ENCODE peak calls at places on chromosomes 5 and 9, in six cellular contexts. One of them, this sample, is unnamed.

GRCh38 chr9:126498331-126498730 is 115.4 kb upstream of the LMX1B start:
- DNase-seq in colonic mucosa: no peak
- DNase-seq in osteoblast: no peak
- DNase-seq in MM.1S: no peak
- DNase-seq in endothelial cell of umbilical vein: no peak
- DNase-seq in right cardiac atrium: no peak
- DNase-seq in this sample: peak; percentile 31

GRCh38 chr5:65163698-65164097 is 318.0 kb downstream of the ADAMTS6 start:
- DNase-seq in colonic mucosa: no peak
- DNase-seq in osteoblast: peak; percentile 89
- DNase-seq in MM.1S: no peak
- DNase-seq in endothelial cell of umbilical vein: no peak
- DNase-seq in right cardiac atrium: no peak
- DNase-seq in this sample: no peak

GRCh38 chr5:168651654-168652053 is 72.5 kb upstream of the PANK3 start:
- DNase-seq in colonic mucosa: no peak
- DNase-seq in osteoblast: peak; percentile 94
- DNase-seq in MM.1S: no peak
- DNase-seq in endothelial cell of umbilical vein: no peak
- DNase-seq in right cardiac atrium: no peak
- DNase-seq in this sample: no peak

GRCh38 chr5:159052282-159053011 is 47.3 kb downstream of the EBF1 start:
- DNase-seq in colonic mucosa: no peak
- DNase-seq in osteoblast: no peak
- DNase-seq in MM.1S: no peak
- DNase-seq in endothelial cell of umbilical vein: no peak
- DNase-seq in right cardiac atrium: no peak
- DNase-seq in this sample: peak; percentile 60

GRCh38 chr5:56011835-56012234 is 17.1 kb upstream of the IL6ST start:
- DNase-seq in colonic mucosa: no peak
- DNase-seq in osteoblast: peak; percentile 92
- DNase-seq in MM.1S: no peak
- DNase-seq in endothelial cell of umbilical vein: peak; percentile 66
- DNase-seq in right cardiac atrium: no peak
- DNase-seq in this sample: no peak

GRCh38 chr9:133483611-133484010 is 4.7 kb upstream of the SLC2A6 start:
- DNase-seq in colonic mucosa: no peak
- DNase-seq in osteoblast: peak; percentile 57
- DNase-seq in MM.1S: no peak
- DNase-seq in endothelial cell of umbilical vein: no peak
- DNase-seq in right cardiac atrium: peak; percentile 17
- DNase-seq in this sample: no peak

GRCh38 chr9:79477955-79478751 is 93.6 kb upstream of the TLE4 start:
- DNase-seq in colonic mucosa: no peak
- DNase-seq in osteoblast: peak; percentile 56
- DNase-seq in MM.1S: no peak
- DNase-seq in endothelial cell of umbilical vein: peak; percentile 28
- DNase-seq in right cardiac atrium: no peak
- DNase-seq in this sample: no peak

GRCh38 chr9:93471135-93471534 is 17.8 kb upstream of the FAM120AOS start:
- DNase-seq in colonic mucosa: no peak
- DNase-seq in osteoblast: no peak
- DNase-seq in MM.1S: no peak
- DNase-seq in endothelial cell of umbilical vein: no peak
- DNase-seq in right cardiac atrium: no peak
- DNase-seq in this sample: no peak

GRCh38 chr9:108156270-108156998 is 666.9 kb upstream of the KLF4 start:
- DNase-seq in colonic mucosa: peak; percentile 48
- DNase-seq in osteoblast: peak; percentile 83
- DNase-seq in MM.1S: no peak
- DNase-seq in endothelial cell of umbilical vein: no peak
- DNase-seq in right cardiac atrium: no peak
- DNase-seq in this sample: no peak

GRCh38 chr5:67578011-67578410 is 381.4 kb upstream of the CD180 start:
- DNase-seq in colonic mucosa: no peak
- DNase-seq in osteoblast: no peak
- DNase-seq in MM.1S: no peak
- DNase-seq in endothelial cell of umbilical vein: no peak
- DNase-seq in right cardiac atrium: no peak
- DNase-seq in this sample: no peak

GRCh38 chr9:112166176-112167140 is 8.6 kb downstream of the SUSD1 start:
- DNase-seq in colonic mucosa: no peak
- DNase-seq in osteoblast: no peak
- DNase-seq in MM.1S: no peak
- DNase-seq in endothelial cell of umbilical vein: no peak
- DNase-seq in right cardiac atrium: peak; percentile 51
- DNase-seq in this sample: no peak

GRCh38 chr5:151267481-151268275 is 14.7 kb downstream of the GM2A start:
- DNase-seq in colonic mucosa: no peak
- DNase-seq in osteoblast: peak; percentile 27
- DNase-seq in MM.1S: no peak
- DNase-seq in endothelial cell of umbilical vein: no peak
- DNase-seq in right cardiac atrium: no peak
- DNase-seq in this sample: no peak

GRCh38 chr5:158494541-158494940 is 605.2 kb downstream of the EBF1 start:
- DNase-seq in colonic mucosa: no peak
- DNase-seq in osteoblast: no peak
- DNase-seq in MM.1S: no peak
- DNase-seq in endothelial cell of umbilical vein: no peak
- DNase-seq in right cardiac atrium: no peak
- DNase-seq in this sample: no peak

GRCh38 chr5:133653602-133653995 is 41.3 kb upstream of the FSTL4 start:
- DNase-seq in colonic mucosa: no peak
- DNase-seq in osteoblast: no peak
- DNase-seq in MM.1S: no peak
- DNase-seq in endothelial cell of umbilical vein: no peak
- DNase-seq in right cardiac atrium: no peak
- DNase-seq in this sample: no peak

GRCh38 chr5:118863345-118863744 is 125.0 kb downstream of the DTWD2 start:
- DNase-seq in colonic mucosa: no peak
- DNase-seq in osteoblast: peak; percentile 49
- DNase-seq in MM.1S: no peak
- DNase-seq in endothelial cell of umbilical vein: no peak
- DNase-seq in right cardiac atrium: no peak
- DNase-seq in this sample: no peak

GRCh38 chr5:150607991-150608390 is 32.5 kb upstream of the SYNPO start:
- DNase-seq in colonic mucosa: no peak
- DNase-seq in osteoblast: no peak
- DNase-seq in MM.1S: no peak
- DNase-seq in endothelial cell of umbilical vein: no peak
- DNase-seq in right cardiac atrium: no peak
- DNase-seq in this sample: no peak

GRCh38 chr5:56409331-56410190 is 176.4 kb upstream of the ANKRD55 start:
- DNase-seq in colonic mucosa: no peak
- DNase-seq in osteoblast: peak; percentile 88
- DNase-seq in MM.1S: no peak
- DNase-seq in endothelial cell of umbilical vein: peak; percentile 43
- DNase-seq in right cardiac atrium: peak; percentile 47
- DNase-seq in this sample: no peak

GRCh38 chr9:2260401-2261306 is 245.5 kb downstream of the SMARCA2 start:
- DNase-seq in colonic mucosa: no peak
- DNase-seq in osteoblast: peak; percentile 61
- DNase-seq in MM.1S: no peak
- DNase-seq in endothelial cell of umbilical vein: peak; percentile 10
- DNase-seq in right cardiac atrium: no peak
- DNase-seq in this sample: no peak

DNA sequence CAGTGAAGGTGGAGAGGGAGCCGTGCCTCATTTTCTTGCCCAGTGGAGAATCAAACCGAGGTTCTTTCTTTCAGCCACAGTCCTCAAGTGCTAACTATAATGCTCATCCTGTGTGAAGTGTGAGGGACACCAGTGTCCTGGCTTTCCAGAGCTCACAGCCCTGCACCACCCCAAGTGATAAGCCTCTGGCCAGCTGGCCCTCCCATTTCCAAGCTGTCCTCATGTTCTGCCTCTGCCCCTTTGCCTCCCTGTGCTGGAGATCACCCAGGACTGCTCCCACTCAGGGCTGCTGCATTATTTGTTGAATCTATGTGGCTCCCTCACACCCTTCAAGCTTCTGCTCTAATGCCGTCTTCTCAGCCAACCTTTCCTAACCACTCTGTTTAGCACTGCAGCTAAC is 224.5 kb upstream of the TUT7 start:
- DNase-seq in colonic mucosa: no peak
- DNase-seq in osteoblast: no peak
- DNase-seq in MM.1S: no peak
- DNase-seq in endothelial cell of umbilical vein: no peak
- DNase-seq in right cardiac atrium: peak; percentile 52
- DNase-seq in this sample: no peak
- H3K4me1 ChIP-seq in colonic mucosa: no peaks in the 10 kb centered on the region
- H3K4me1 ChIP-seq in osteoblast: no peaks in the 10 kb centered on the region
- H3K4me1 ChIP-seq in MM.1S: no peaks in the 10 kb centered on the region
- H3K4me1 ChIP-seq in endothelial cell of umbilical vein: no peaks in the 10 kb centered on the region
- H3K4me1 ChIP-seq in right cardiac atrium: no peaks in the 10 kb centered on the region
- H3K4me1 ChIP-seq in this sample: no peaks in the 10 kb centered on the region

GRCh38 chr9:10007356-10007755 is 605.4 kb downstream of the PTPRD start:
- DNase-seq in colonic mucosa: no peak
- DNase-seq in osteoblast: no peak
- DNase-seq in MM.1S: no peak
- DNase-seq in endothelial cell of umbilical vein: no peak
- DNase-seq in right cardiac atrium: no peak
- DNase-seq in this sample: no peak

GRCh38 chr9:10005206-10005605 is 607.6 kb downstream of the PTPRD start:
- DNase-seq in colonic mucosa: no peak
- DNase-seq in osteoblast: no peak
- DNase-seq in MM.1S: no peak
- DNase-seq in endothelial cell of umbilical vein: peak; percentile 47
- DNase-seq in right cardiac atrium: no peak
- DNase-seq in this sample: no peak

GRCh38 chr9:10008101-10008799 is 604.6 kb downstream of the PTPRD start:
- DNase-seq in colonic mucosa: no peak
- DNase-seq in osteoblast: no peak
- DNase-seq in MM.1S: no peak
- DNase-seq in endothelial cell of umbilical vein: no peak
- DNase-seq in right cardiac atrium: no peak
- DNase-seq in this sample: no peak

DNA sequence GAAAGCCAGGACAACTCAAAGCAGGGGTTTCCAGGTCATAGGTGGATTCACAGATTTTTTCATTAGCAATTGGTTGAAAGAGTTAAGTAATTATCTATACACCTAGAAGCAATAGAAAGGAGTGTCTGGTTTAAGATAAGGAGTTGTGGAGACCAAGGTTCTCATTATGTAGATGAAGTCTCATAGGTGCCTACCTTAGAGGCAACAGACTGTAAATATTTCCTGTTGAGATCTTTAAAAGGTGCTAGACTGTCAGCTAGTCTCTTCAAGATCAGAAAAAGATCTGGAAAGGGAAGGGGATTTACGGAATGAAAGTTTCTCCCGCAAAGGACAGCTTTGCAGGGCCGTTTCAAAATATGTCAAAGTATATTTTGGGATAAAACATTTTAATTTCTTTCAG is 603.4 kb downstream of the PTPRD start:
- DNase-seq in colonic mucosa: no peak
- DNase-seq in osteoblast: no peak
- DNase-seq in MM.1S: no peak
- DNase-seq in endothelial cell of umbilical vein: no peak
- DNase-seq in right cardiac atrium: no peak
- DNase-seq in this sample: no peak
- H3K4me1 ChIP-seq in colonic mucosa: no peaks in the 10 kb centered on the region
- H3K4me1 ChIP-seq in osteoblast: no peaks in the 10 kb centered on the region
- H3K4me1 ChIP-seq in MM.1S: no peaks in the 10 kb centered on the region
- H3K4me1 ChIP-seq in endothelial cell of umbilical vein: peaks cover 9% of the 10 kb centered on the region
- H3K4me1 ChIP-seq in right cardiac atrium: no peaks in the 10 kb centered on the region
- H3K4me1 ChIP-seq in this sample: no peaks in the 10 kb centered on the region

DNA sequence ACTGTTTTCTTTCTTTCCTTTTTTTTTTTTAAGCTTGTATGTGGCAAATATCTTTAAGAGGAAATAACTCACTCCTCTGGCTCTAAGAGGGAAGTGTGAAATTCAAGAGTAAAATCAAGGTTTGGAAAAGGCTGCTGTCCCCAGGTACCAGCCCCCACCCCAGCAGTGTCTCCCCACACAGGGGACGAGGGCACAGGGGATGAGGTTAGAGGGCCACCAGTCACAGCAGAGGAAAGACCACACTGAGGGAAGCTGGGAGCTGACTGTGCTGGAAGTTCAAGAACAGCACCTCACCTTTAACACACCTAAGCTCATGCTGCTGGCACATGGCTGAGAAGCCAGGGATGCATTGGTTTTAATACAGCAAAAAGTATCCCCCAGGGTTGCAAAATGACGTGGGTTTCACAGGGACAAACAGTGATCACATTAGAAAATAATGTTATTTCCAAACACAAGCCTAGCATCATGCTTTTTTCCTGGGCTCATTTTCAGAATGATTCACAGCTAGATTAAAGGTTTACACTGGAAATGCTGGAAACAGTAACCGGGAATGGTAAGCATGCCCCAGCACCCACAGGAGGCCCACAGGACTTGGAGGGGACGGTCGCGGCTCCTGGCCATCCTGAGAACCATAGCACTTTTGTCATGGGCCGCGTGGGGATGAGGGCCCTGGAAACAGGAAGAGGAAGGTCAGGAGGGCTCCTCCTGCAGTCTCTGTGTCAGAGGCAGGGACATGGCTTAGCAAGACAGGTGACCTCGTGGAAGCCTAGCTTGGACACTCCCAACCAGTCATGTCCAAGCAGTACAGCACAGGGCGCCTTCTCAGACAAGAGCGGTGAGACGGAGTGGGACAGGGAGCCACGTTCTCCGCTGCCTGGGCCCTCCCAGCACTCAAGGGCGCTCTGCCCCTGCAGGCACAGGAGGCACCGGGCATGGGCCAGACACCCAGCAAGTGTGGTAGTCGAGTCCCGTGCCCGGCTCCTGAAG is 6.9 kb downstream of the LPCAT1 start:
- DNase-seq in colonic mucosa: peak; percentile 20
- DNase-seq in osteoblast: peak; percentile 93
- DNase-seq in MM.1S: no peak
- DNase-seq in endothelial cell of umbilical vein: no peak
- DNase-seq in right cardiac atrium: peak; percentile 42
- DNase-seq in this sample: peak; percentile 34
- H3K4me1 ChIP-seq in colonic mucosa: no peaks in the 10 kb centered on the region
- H3K4me1 ChIP-seq in osteoblast: peaks cover 22% of the 10 kb centered on the region
- H3K4me1 ChIP-seq in MM.1S: peaks cover 60% of the 10 kb centered on the region
- H3K4me1 ChIP-seq in endothelial cell of umbilical vein: peaks cover 2% of the 10 kb centered on the region
- H3K4me1 ChIP-seq in right cardiac atrium: no peaks in the 10 kb centered on the region
- H3K4me1 ChIP-seq in this sample: no peaks in the 10 kb centered on the region

DNA sequence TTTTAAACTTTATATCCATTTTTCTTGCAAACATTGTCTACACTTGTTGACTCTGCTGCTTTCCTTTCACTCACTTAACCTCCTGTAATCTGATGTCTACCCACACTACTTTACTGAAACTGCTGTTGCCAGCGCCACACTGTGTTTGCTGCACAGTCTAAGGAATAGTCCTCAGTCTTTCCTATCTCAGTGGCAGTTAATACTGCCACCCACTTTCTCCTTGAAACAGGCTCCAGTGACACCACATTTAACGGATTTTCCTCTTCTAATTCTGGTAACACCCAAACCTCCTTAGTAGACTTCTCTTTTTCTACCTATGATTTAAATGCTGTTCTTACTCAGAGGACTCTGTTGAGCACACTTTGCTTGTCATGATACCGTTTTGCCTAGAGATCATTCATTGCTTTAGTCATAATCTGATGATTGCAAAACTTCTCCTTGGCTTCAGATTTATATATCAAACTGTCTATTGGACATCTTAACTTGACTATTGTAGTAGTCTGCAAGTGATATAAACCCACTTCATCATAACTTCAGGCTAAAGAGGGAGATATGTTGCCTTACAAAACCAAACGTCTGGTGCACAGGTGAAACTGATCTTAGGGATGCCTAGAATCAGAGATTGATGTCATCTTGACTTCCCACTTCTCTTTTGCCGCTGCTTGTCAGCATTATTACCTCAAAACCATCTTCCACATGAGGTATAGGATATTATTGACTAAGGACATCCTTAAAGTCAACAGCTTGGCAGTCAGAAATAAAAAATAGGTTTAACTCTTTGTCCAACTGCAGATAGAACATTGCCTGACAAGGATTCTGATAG is 94.1 kb downstream of the CDC42SE2 start:
- DNase-seq in colonic mucosa: no peak
- DNase-seq in osteoblast: no peak
- DNase-seq in MM.1S: no peak
- DNase-seq in endothelial cell of umbilical vein: no peak
- DNase-seq in right cardiac atrium: no peak
- DNase-seq in this sample: no peak
- H3K4me1 ChIP-seq in colonic mucosa: no peaks in the 10 kb centered on the region
- H3K4me1 ChIP-seq in osteoblast: peaks cover 10% of the 10 kb centered on the region
- H3K4me1 ChIP-seq in MM.1S: peaks cover 20% of the 10 kb centered on the region
- H3K4me1 ChIP-seq in endothelial cell of umbilical vein: no peaks in the 10 kb centered on the region
- H3K4me1 ChIP-seq in right cardiac atrium: no peaks in the 10 kb centered on the region
- H3K4me1 ChIP-seq in this sample: peaks cover 13% of the 10 kb centered on the region

This sample was measured in Peyer's patch.